ENCODE peak calls at places on chromosomes 12 and 14, in nine cellular contexts. Q, Y, W, P, C, Z, H, G and V are unnamed samples.
A peak's percentile ranks its signal among the peaks of the same experiment; 100 is the strongest.

GRCh38 chr14:89025581-89026236 is 201.3 kb downstream of the TTC8 start:
- DNase-seq in P (no peak), Z (no peak), Q (peak; percentile 88), G (no peak), W (no peak), H (no peak), C (no peak), Y (no peak), V (no peak)

GRCh38 chr14:76690502-76691105 is 70.7 kb upstream of the VASH1 start:
- DNase-seq in Y (no peak), Z (no peak), H (no peak), C (no peak), Q (no peak), G (no peak), W (no peak), P (no peak), V (no peak)

GRCh38 chr12:79121486-79121885 is 256.9 kb downstream of the SYT1 start:
- DNase-seq in C (no peak), H (no peak), Y (no peak), G (peak; percentile 53), W (no peak), Q (no peak), P (no peak), Z (no peak), V (no peak)

GRCh38 chr12:104376650-104377506 is 73.3 kb downstream of the EID3 start:
- DNase-seq in H (no peak), G (no peak), Y (no peak), Q (peak; percentile 50), P (no peak), Z (no peak), C (no peak), W (no peak), V (no peak)

GRCh38 chr12:109581856-109582255 is 8.3 kb downstream of the MVK start:
- DNase-seq in Z (no peak), C (no peak), P (peak; percentile 96), W (no peak), Q (no peak), G (no peak), Y (no peak), H (no peak), V (no peak)

GRCh38 chr12:31019561-31020308 is 53.9 kb upstream of the DDX11 start:
- DNase-seq in Y (no peak), P (no peak), W (no peak), C (no peak), Q (peak; percentile 53), H (no peak), Z (no peak), G (no peak), V (no peak)

GRCh38 chr12:32671930-32672785 is 6.9 kb upstream of the DNM1L start:
- DNase-seq in H (no peak), W (no peak), P (peak; percentile 37), C (no peak), Z (peak; percentile 65), G (peak; percentile 84), Y (no peak), Q (no peak), V (no peak)

GRCh38 chr12:89949457-89950195 is 241.0 kb upstream of the ATP2B1 start:
- DNase-seq in C (no peak), H (peak; percentile 69), Y (peak; percentile 51), Z (no peak), W (no peak), Q (no peak), G (peak; percentile 34), P (peak; percentile 91), V (peak; percentile 58)

GRCh38 chr14:22471545-22472121 is 117.4 kb downstream of the DAD1 start:
- DNase-seq in Y (no peak), Q (no peak), H (no peak), W (peak; percentile 24), P (peak; percentile 49), Z (peak; percentile 82), G (peak; percentile 73), C (peak; percentile 57), V (no peak)

GRCh38 chr12:82176016-82176415 is 182.2 kb downstream of the CCDC59 start:
- DNase-seq in Y (peak; percentile 24), W (no peak), Z (no peak), P (no peak), Q (no peak), H (no peak), G (peak; percentile 4), C (no peak), V (no peak)

GRCh38 chr14:91282954-91283645 is 38.6 kb upstream of the GPR68 start:
- DNase-seq in C (no peak), P (no peak), H (no peak), Z (no peak), Q (no peak), Y (no peak), W (no peak), G (no peak), V (no peak)

GRCh38 chr14:23153891-23154796 is 29.3 kb downstream of the SLC7A8 start:
- DNase-seq in W (peak; percentile 95), G (peak; percentile 87), Q (peak; percentile 99), Z (peak; percentile 34), H (no peak), Y (peak; percentile 73), P (peak; percentile 78), C (peak; percentile 77), V (no peak)

GRCh38 chr14:76950043-76951020 is 78.2 kb downstream of the IRF2BPL start:
- DNase-seq in H (no peak), Z (no peak), Q (no peak), G (no peak), P (no peak), W (no peak), C (no peak), Y (peak; percentile 76), V (peak; percentile 70)

GRCh38 chr14:50668008-50668851 is at the start of gene SAV1:
- DNase-seq in C (peak; percentile 83), P (peak; percentile 81), Z (peak; percentile 91), W (peak; percentile 89), H (peak; percentile 77), G (peak; percentile 93), Q (peak; percentile 96), Y (no peak), V (peak; percentile 63)

GRCh38 chr12:59088673-59089072 is 168.4 kb upstream of the LRIG3 start:
- DNase-seq in G (peak; percentile 20), Z (no peak), Q (no peak), Y (no peak), W (no peak), H (no peak), P (no peak), C (no peak), V (no peak)

GRCh38 chr14:92520102-92520651 is 6.6 kb downstream of the RIN3 start:
- DNase-seq in G (no peak), Y (no peak), P (no peak), H (no peak), Z (no peak), Q (no peak), W (no peak), C (no peak), V (no peak)

GRCh38 chr14:69090187-69090789 is 62.6 kb downstream of the DCAF5 start:
- DNase-seq in Q (no peak), Y (no peak), Z (peak; percentile 43), P (peak; percentile 55), G (peak; percentile 71), C (no peak), H (no peak), W (no peak), V (no peak)

DNA sequence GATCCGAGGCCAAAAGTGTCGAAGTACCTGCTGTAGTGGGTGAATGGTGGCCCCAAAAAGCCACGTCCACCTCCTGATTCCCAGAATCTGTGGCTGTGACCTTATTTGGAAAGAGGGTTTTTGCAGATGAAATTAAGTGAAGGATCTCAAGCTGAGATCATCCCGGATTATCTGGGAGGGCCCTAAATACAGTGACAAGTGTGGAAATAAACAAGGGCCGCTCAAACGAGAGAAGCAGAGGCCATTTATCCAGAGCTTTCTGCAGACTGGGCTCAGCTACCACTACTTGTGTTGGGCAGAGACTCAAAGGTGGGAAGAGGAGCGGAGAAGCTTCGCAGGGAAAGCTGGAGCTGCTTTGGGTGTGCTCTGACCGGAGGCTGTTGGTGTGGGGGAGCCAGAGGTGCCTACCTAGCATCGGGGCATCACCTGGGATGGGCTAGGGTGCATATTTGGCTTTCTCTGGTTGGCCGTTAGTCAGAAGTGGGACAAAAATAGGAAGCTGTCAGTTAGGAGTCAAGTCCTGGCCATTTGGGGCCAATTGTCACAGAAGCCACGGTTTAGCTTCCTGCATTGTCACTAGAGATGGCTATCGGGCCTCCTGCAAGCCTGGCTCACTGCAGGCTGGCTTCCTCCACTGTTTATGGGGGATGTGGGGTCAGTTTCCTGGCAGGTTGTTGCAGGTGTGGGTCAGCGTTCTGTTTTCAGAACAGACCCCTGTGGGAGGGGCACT is 27.8 kb upstream of the DLK1 start:
- DNase-seq in G (no peak), C (no peak), W (no peak), Y (no peak), P (no peak), H (no peak), Z (no peak), Q (no peak), V (no peak)
- TF ChIP-seq CTCF in G (no peak), C (no peak), W (no peak), Y (no peak), P (no peak), H (no peak), Z (no peak), Q (no peak), V (no peak)

GRCh38 chr14:105617201-105617777 is 90.9 kb downstream of the TMEM121 start:
- DNase-seq in P (no peak), G (no peak), Y (no peak), H (no peak), C (no peak), Z (no peak), W (no peak), Q (no peak), V (no peak)
- H3K4me3 ChIP-seq in P (no peak overlapping the region), G (no peak overlapping the region), Y (no peak overlapping the region), H (no peak overlapping the region), C (no peak overlapping the region), Z (no peak overlapping the region), W (no peak overlapping the region), Q (no peak overlapping the region), V (no peak overlapping the region)

GRCh38 chr14:103031956-103032355 is 25.4 kb downstream of the CDC42BPB start:
- DNase-seq in C (no peak), Z (peak; percentile 73), Q (no peak), G (peak; percentile 48), P (no peak), Y (no peak), W (no peak), H (no peak), V (no peak)
- TF ChIP-seq CTCF in C (peak; percentile 25), Z (peak; percentile 55), Q (no peak), G (peak; percentile 7), P (peak; percentile 23), Y (peak; percentile 50), W (no peak), H (no peak), V (peak; percentile 46)

DNA sequence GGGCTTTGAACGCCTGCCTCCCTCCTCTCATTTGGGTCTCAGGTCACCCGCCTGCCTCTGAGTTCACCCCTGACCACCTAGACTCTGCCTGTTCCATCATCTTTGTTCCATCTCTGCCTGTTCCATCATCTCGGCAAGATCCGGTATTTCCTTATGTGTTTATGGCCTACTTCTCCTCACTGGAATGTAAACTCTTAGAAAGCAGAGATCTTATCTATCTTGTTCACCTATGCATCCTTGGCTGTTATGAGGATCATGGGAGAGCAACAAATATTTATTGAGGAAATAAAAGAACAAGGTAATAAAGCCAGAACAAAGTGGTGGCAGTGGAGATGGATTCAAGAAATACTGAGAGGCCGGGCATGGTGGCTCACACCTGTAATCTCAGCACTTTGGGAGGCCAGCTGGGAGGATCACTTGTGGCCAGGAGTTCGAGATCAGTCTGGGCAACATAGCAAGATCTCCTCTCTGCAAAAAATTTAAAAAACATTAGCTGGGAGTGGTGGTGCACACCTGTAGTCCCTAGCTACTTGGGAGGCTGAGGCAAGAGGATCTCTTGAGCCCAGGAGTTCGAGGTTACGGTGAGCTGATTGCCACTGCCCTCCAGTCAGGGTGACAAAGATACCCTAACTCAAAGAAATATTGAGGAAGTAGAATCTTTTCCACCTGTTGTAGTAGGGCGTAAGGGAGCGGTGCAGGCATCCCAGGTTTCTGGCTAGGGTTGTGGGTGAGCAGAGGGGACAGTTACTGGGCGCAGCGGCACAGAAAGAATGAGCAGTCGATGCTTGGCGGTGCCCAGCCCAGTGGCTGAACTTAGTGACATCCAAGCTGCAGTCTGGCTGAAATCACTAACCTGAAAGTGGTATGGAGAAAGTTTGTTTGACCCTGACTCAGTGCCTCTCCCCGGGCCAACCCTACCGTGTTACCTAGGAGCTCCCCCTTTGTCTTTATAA is 1.7 kb upstream of the KLC1 start:
- DNase-seq in W (no peak), Q (no peak), Z (no peak), Y (no peak), H (no peak), C (no peak), P (no peak), G (no peak), V (no peak)
- H3K4me3 ChIP-seq in W (no peak overlapping the region), Q (no peak overlapping the region), Z (peak overlapping the region; percentile 92), Y (no peak overlapping the region), H (no peak overlapping the region), C (no peak overlapping the region), P (no peak overlapping the region), G (peak overlapping the region; percentile 85), V (no peak overlapping the region)